ENCODE peak calls at places on chromosomes 1 and 21, in five cellular contexts. B is naive thymus-derived CD4-positive, alpha-beta T cell; O is left ventricle myocardium inferior; A is esophagus squamous epithelium; C is RWPE2. Y is an unnamed sample.
A peak's percentile ranks its signal among the peaks of the same experiment; 100 is the strongest.

GRCh38 chr1:106755682-106756406 is 300.6 kb upstream of the PRMT6 start:
- DNase-seq in B (no peak), O (no peak), A (no peak), C (no peak), Y (no peak)

GRCh38 chr1:8285103-8285502 is 32.8 kb upstream of the SLC45A1 start:
- DNase-seq in B (no peak), O (no peak), A (no peak), C (no peak), Y (no peak)

GRCh38 chr21:38861006-38861405 is 55.3 kb downstream of the ETS2 start:
- DNase-seq in B (no peak), O (peak; percentile 73), A (no peak), C (no peak), Y (no peak)

GRCh38 chr1:172723251-172723650 is 64.3 kb downstream of the FASLG start:
- DNase-seq in B (no peak), O (no peak), A (no peak), C (no peak), Y (no peak)

GRCh38 chr21:45347048-45347711 is 57.8 kb upstream of the COL18A1 start:
- DNase-seq in B (no peak), O (no peak), A (no peak), C (no peak), Y (peak; percentile 68)

GRCh38 chr1:113205980-113206766 is 133.2 kb downstream of the LRIG2 start:
- DNase-seq in B (no peak), O (no peak), A (no peak), C (no peak), Y (peak; percentile 51)

GRCh38 chr1:223853275-223853674 is 7.5 kb upstream of the TP53BP2 start:
- DNase-seq in B (no peak), O (no peak), A (no peak), C (no peak), Y (no peak)

GRCh38 chr1:28091043-28091781 is 2.8 kb upstream of the EYA3 start:
- DNase-seq in B (peak; percentile 76), O (peak; percentile 49), A (no peak), C (no peak), Y (no peak)

GRCh38 chr1:221575605-221576004 is 166.3 kb downstream of the DUSP10 start:
- DNase-seq in B (no peak), O (no peak), A (no peak), C (no peak), Y (no peak)

GRCh38 chr1:172299515-172299914 is 121.0 kb upstream of the C1orf105 start:
- DNase-seq in B (no peak), O (no peak), A (no peak), C (no peak), Y (no peak)

GRCh38 chr1:54810144-54810942 is 9.2 kb upstream of the TTC22 start:
- DNase-seq in B (peak; percentile 53), O (peak; percentile 45), A (no peak), C (no peak), Y (no peak)

GRCh38 chr1:171841931-171842723 is 829 bp downstream of the DNM3 start:
- DNase-seq in B (peak; percentile 15), O (no peak), A (no peak), C (no peak), Y (peak; percentile 69)

GRCh38 chr1:21537511-21537931 is 28.3 kb downstream of the ALPL start:
- DNase-seq in B (no peak), O (peak; percentile 73), A (no peak), C (no peak), Y (no peak)

GRCh38 chr21:42164064-42164789 is 54.7 kb upstream of the ABCG1 start:
- DNase-seq in B (peak; percentile 39), O (peak; percentile 61), A (no peak), C (no peak), Y (peak; percentile 69)

GRCh38 chr21:26732442-26733221 is 112.6 kb downstream of the ADAMTS1 start:
- DNase-seq in B (no peak), O (no peak), A (no peak), C (no peak), Y (no peak)

GRCh38 chr1:205648212-205648910 is 16.6 kb upstream of the ELK4 start:
- DNase-seq in B (no peak), O (no peak), A (no peak), C (no peak), Y (no peak)

GRCh38 chr1:10057305-10057704 is 24.5 kb downstream of the UBE4B start:
- DNase-seq in B (no peak), O (no peak), A (no peak), C (no peak), Y (peak; percentile 66)

GRCh38 chr21:29115899-29116298 is 14.5 kb upstream of the MAP3K7CL start:
- DNase-seq in B (no peak), O (no peak), A (no peak), C (no peak), Y (no peak)

GRCh38 chr1:236107121-236107907 is 35.0 kb upstream of the GPR137B start:
- DNase-seq in B (no peak), O (no peak), A (no peak), C (no peak), Y (no peak)

GRCh38 chr1:206930210-206930798 is 8.6 kb upstream of the FCMR start:
- DNase-seq in B (no peak), O (no peak), A (peak; percentile 29), C (no peak), Y (no peak)

GRCh38 chr1:243712890-243713425 is 137.1 kb downstream of the AKT3 start:
- DNase-seq in B (no peak), O (no peak), A (no peak), C (no peak), Y (no peak)

GRCh38 chr1:173302366-173302765 is 95.2 kb upstream of the TNFSF4 start:
- DNase-seq in B (no peak), O (no peak), A (no peak), C (no peak), Y (no peak)

GRCh38 chr1:237141471-237141870 is 99.5 kb downstream of the RYR2 start:
- DNase-seq in B (no peak), O (no peak), A (no peak), C (no peak), Y (no peak)

GRCh38 chr21:40902299-40902698 is 55.3 kb upstream of the DSCAM start:
- DNase-seq in B (no peak), O (no peak), A (no peak), C (no peak), Y (no peak)

GRCh38 chr21:40901690-40902089 is 54.7 kb upstream of the DSCAM start:
- DNase-seq in B (no peak), O (peak; percentile 54), A (no peak), C (no peak), Y (no peak)

GRCh38 chr21:40905251-40905650 is 58.3 kb upstream of the DSCAM start:
- DNase-seq in B (no peak), O (no peak), A (no peak), C (no peak), Y (no peak)

DNA sequence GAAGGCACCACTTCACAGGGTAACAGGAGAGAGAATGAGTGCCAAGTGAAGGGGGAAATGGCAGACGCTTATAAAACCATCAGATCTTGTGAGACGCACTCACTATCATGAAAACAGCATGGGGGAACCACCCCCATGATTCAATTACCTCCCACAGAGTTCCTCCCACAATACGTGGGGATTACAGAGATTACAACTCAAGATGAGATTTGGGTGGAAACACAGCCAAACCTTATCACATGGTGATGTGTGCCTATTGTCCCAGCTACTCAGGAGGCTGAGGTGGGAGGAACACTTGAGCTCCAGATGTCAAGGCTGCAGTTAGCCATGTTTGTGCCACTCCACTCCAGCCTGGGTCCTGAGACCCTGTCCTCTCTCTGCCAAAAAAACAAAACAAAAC is 56.0 kb upstream of the DSCAM start:
- DNase-seq in B (no peak), O (no peak), A (no peak), C (no peak), Y (no peak)
- H3K9me3 ChIP-seq in B (no peaks in the 10 kb centered on the region), O (peaks cover 6% of the 10 kb centered on the region), A (no peaks in the 10 kb centered on the region), C (no peaks in the 10 kb centered on the region), Y (peaks cover under 1% of the 10 kb centered on the region)

GRCh38 chr1:234706199-234706598 is 96.2 kb upstream of the IRF2BP2 start:
- DNase-seq in B (no peak), O (no peak), A (no peak), C (no peak), Y (no peak)

GRCh38 chr1:234701737-234702341 is 91.9 kb upstream of the IRF2BP2 start:
- DNase-seq in B (no peak), O (peak; percentile 37), A (no peak), C (no peak), Y (no peak)

GRCh38 chr1:234702342-234703000 is 92.5 kb upstream of the IRF2BP2 start:
- DNase-seq in B (no peak), O (peak; percentile 59), A (no peak), C (no peak), Y (no peak)

GRCh38 chr1:234707641-234708040 is 97.7 kb upstream of the IRF2BP2 start:
- DNase-seq in B (no peak), O (no peak), A (no peak), C (no peak), Y (peak; percentile 52)

GRCh38 chr1:234704106-234704887 is 94.3 kb upstream of the IRF2BP2 start:
- DNase-seq in B (no peak), O (no peak), A (no peak), C (no peak), Y (no peak)
- H3K27ac ChIP-seq in B (no peak overlapping the region), O (no peak overlapping the region), A (no peak overlapping the region), C (no peak overlapping the region), Y (no peak overlapping the region)

GRCh38 chr1:116933586-116934515 is 24.1 kb downstream of the PTGFRN start:
- DNase-seq in B (peak; percentile 72), O (no peak), A (no peak), C (no peak), Y (no peak)
- H3K4me3 ChIP-seq in B (no peak overlapping the region), O (no peak overlapping the region), A (no peak overlapping the region), C (no peak overlapping the region), Y (no peak overlapping the region)

DNA sequence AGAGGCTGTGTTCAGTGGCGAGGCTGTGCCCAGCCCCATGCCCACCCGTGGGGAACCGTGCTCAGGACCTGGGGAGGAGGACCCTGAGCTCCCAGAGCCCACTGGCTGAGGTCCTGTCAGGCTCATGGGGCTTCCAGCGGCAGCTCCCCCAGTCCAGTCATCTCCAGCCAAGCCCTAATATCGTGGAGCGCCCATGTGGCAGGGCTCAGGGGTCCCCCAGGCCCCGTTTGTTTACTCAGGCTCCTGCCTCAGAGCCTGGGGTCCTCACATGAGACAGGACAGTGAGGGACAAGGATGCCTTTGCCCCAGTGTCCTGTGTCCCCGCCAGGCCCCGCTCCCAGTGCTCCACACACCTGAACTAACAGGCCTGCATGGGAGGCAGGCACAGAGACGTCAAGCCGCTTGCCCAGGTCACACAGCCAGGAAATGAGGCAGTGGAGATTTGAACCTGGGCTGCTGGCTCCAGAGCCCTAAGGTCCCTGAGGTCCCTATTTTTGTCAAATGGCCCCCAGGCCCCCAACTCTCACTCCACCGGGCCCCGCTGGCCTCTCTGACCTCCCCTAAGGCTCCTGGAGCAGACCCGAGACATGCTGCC is 100.7 kb upstream of the ACTRT2 start:
- DNase-seq in B (no peak), O (no peak), A (no peak), C (no peak), Y (no peak)
- H3K9me3 ChIP-seq in B (no peaks in the 10 kb centered on the region), O (no peaks in the 10 kb centered on the region), A (no peaks in the 10 kb centered on the region), C (peaks cover 1% of the 10 kb centered on the region), Y (no peaks in the 10 kb centered on the region)